ENCODE peak calls at places on chromosomes 11 and 22, in six cellular contexts. G, V, X, I, J and R are unnamed samples.

GRCh38 chr22:16845465-16845864 is 20.3 kb upstream of the XKR3 start:
- DNase-seq in G (no peak), V (no peak), X (no peak), I (no peak), J (no peak), R (no peak)

GRCh38 chr11:10410106-10410843 is 44.8 kb upstream of the AMPD3 start:
- DNase-seq in G (no peak), V (no peak), X (no peak), I (no peak), J (no peak), R (no peak)

GRCh38 chr11:122108192-122108799 is 7.7 kb downstream of the BLID start:
- DNase-seq in G (peak; percentile 73), V (no peak), X (peak; percentile 71), I (no peak), J (peak; percentile 69), R (peak; percentile 75)

GRCh38 chr11:16286095-16286494 is 70.3 kb downstream of the SOX6 start:
- DNase-seq in G (no peak), V (no peak), X (no peak), I (no peak), J (no peak), R (no peak)

GRCh38 chr22:17742528-17742902 is 31.8 kb downstream of the BID start:
- DNase-seq in G (peak; percentile 66), V (peak; percentile 80), X (peak; percentile 92), I (no peak), J (peak; percentile 74), R (peak; percentile 40)

GRCh38 chr22:46063861-46064235 is 86.5 kb upstream of the PPARA start:
- DNase-seq in G (no peak), V (no peak), X (no peak), I (no peak), J (no peak), R (no peak)

GRCh38 chr11:73752216-73752867 is 8.5 kb downstream of the RAB6A start:
- DNase-seq in G (no peak), V (no peak), X (no peak), I (no peak), J (no peak), R (no peak)

GRCh38 chr11:112665291-112665690 is 295.9 kb upstream of the NCAM1 start:
- DNase-seq in G (no peak), V (no peak), X (no peak), I (no peak), J (peak; percentile 31), R (peak; percentile 42)